ENCODE peak calls at places on chromosomes 4 and X, in four cellular contexts. A is adrenal gland; S is naive thymus-derived CD4-positive, alpha-beta T cell; R is left ventricle myocardium inferior. L is an unnamed sample.
A peak's percentile ranks its signal among the peaks of the same experiment; 100 is the strongest.

GRCh38 chr4:2362286-2363055 is 56.0 kb downstream of the ZFYVE28 start:
- DNase-seq in A (no peak), S (no peak), R (no peak), L (no peak)

GRCh38 chrX:13376857-13377441 is 57.1 kb upstream of the ATXN3L start:
- DNase-seq in S (no peak), R (no peak), A (no peak), L (peak; percentile 78)

GRCh38 chr4:36601864-36602263 is 320.4 kb downstream of the DTHD1 start:
- DNase-seq in S (no peak), R (no peak), A (no peak), L (no peak)

GRCh38 chr4:38004887-38005286 is 44.7 kb downstream of the PTTG2 start:
- DNase-seq in A (no peak), S (no peak), R (no peak), L (no peak)

GRCh38 chr4:88979292-88979691 is 77.7 kb downstream of the FAM13A start:
- DNase-seq in S (no peak), A (no peak), R (no peak), L (no peak)

GRCh38 chrX:106898462-106898861 is 4.7 kb downstream of the RIPPLY1 start:
- DNase-seq in A (no peak), R (no peak), S (peak; percentile 14), L (no peak)

GRCh38 chrX:71996826-71997225 is 86.2 kb downstream of the NHSL2 start:
- DNase-seq in A (peak; percentile 26), R (peak; percentile 44), S (no peak), L (no peak)

GRCh38 chrX:13923845-13924244 is 105.8 kb downstream of the GEMIN8 start:
- DNase-seq in R (no peak), S (no peak), A (no peak), L (no peak)

GRCh38 chr4:108001540-108001939 is 11.9 kb downstream of the HADH start:
- DNase-seq in A (no peak), R (no peak), S (no peak), L (no peak)

GRCh38 chr4:106569151-106570029 is 200.8 kb upstream of the GIMD1 start:
- DNase-seq in R (no peak), S (no peak), A (no peak), L (peak; percentile 4)

GRCh38 chr4:154485127-154485773 is 6.3 kb downstream of the DCHS2 start:
- DNase-seq in R (no peak), A (no peak), S (no peak), L (no peak)

DNA sequence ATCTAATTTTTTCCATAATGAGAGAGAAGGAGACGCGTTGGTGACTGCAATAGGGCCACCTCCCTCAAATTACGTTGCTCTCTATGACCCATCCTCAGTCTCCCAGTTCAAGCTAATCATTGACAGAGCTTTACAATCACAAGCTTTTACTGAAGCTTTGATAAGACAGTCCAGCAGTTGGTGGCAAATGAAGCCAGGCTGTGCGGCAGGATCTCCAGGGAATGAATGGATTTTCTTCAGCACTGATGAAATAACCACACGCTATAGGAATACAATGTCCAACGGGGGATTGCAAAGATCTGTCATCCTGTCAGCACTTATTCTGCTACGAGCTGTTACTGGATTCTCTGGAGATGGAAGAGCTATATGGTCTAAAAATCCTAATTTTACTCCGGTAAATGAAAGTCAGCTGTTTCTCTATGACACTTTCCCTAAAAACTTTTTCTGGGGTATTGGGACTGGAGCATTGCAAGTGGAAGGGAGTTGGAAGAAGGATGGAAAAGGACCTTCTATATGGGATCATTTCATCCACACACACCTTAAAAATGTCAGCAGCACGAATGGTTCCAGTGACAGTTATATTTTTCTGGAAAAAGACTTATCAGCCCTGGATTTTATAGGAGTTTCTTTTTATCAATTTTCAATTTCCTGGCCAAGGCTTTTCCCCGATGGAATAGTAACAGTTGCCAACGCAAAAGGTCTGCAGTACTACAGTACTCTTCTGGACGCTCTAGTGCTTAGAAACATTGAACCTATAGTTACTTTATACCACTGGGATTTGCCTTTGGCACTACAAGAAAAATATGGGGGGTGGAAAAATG is at the start of gene KLB:
- DNase-seq in A (no peak), R (no peak), S (no peak), L (no peak)
- H3K4me3 ChIP-seq in A (no peak within 1 kb of the TSS), R (no peak within 1 kb of the TSS), S (no peak within 1 kb of the TSS), L (no peak within 1 kb of the TSS)

DNA sequence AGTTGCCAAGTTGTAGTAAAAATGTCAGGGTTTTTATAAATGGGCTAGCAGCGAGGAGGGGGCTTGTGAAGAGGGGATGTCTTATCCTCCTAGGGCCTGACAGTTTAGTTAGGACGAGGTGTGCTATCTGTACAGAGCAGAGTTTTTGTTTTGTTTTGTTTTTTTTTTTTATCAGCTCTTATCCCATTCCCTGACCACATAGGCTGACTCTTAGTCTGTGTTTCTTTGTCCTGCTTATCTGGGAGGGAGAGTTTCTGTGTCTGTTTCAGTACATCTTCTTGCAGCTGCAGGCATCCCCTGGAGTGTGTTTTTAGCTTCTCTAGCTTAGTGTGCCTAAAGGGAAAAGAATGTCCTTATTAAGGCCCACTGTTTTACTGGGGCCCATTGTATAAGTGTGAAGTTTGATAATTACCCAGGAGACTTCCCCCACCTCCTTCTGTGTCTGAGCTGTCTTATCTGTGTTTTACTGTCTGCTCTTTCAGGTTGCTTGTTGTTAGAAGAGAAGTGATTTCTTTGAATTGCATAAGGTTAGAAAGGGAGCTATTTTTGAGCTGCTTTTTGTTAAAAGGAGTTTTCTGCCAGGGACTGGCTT is 32.0 kb downstream of the PAGE2 start:
- DNase-seq in S (no peak), A (no peak), R (no peak), L (no peak)
- H3K27me3 ChIP-seq in S (no peaks in the 10 kb centered on the region), A (peaks cover 33% of the 10 kb centered on the region), R (no peaks in the 10 kb centered on the region), L (no peaks in the 10 kb centered on the region)

GRCh38 chr4:625631-626031 is 258 bp downstream of the PDE6B start:
- DNase-seq in S (no peak), A (no peak), R (peak; percentile 12), L (no peak)

GRCh38 chr4:626201-627091 is 1.1 kb downstream of the PDE6B start:
- DNase-seq in S (no peak), A (no peak), R (peak; percentile 3), L (no peak)

GRCh38 chr4:623914-624626 is 1.3 kb upstream of the PDE6B start:
- DNase-seq in R (no peak), A (no peak), S (no peak), L (no peak)

GRCh38 chr4:622996-623913 is 2.1 kb upstream of the PDE6B start:
- DNase-seq in S (no peak), R (no peak), A (no peak), L (no peak)

DNA sequence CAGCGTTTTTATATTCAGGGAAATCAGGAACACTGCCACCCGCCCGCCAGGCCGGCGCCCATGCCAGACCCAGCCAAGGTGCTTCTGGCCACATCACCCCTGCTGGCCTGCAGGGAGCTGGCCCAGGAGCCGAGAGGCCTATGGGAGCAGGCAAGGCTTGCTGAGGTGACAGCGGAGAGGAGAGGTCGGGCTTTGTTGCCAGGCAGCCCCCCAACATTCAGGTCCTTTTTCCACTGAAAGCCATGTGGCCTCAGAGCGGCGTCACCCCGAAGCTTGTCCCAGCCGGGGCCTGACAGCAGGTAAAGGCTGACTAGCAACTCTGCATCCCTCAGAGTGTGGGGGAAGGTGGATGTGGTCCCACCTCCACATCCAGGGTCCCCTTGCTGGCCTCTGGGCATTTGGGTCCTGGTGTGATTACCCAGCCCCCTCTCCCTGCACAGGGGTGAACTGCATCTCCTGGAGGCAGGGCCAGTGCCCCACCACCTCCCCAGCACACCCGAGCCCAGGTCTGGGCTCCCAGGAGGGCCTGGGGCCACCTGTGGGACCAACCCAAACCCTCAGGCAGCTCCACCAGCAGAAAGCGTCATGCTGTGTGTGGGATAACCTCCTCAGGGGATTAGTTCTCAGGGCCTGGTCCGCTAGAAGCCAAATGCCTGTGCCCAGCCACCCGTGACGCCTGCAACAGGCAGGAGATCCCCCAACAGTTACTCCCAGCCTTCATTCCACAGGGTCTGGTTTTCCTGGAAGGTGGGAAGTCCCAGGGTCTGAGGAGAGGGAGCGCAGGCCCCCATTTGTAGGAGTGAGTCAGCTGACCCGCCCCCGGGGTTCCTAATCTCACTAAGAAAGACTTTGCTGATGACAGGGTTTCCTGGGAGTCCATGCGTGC is at the start of gene PDE6B:
- DNase-seq in A (no peak), R (no peak), S (no peak), L (no peak)
- H3K9me3 ChIP-seq in A (no peaks in the 10 kb centered on the region), R (no peaks in the 10 kb centered on the region), S (no peaks in the 10 kb centered on the region), L (no peaks in the 10 kb centered on the region)

DNA sequence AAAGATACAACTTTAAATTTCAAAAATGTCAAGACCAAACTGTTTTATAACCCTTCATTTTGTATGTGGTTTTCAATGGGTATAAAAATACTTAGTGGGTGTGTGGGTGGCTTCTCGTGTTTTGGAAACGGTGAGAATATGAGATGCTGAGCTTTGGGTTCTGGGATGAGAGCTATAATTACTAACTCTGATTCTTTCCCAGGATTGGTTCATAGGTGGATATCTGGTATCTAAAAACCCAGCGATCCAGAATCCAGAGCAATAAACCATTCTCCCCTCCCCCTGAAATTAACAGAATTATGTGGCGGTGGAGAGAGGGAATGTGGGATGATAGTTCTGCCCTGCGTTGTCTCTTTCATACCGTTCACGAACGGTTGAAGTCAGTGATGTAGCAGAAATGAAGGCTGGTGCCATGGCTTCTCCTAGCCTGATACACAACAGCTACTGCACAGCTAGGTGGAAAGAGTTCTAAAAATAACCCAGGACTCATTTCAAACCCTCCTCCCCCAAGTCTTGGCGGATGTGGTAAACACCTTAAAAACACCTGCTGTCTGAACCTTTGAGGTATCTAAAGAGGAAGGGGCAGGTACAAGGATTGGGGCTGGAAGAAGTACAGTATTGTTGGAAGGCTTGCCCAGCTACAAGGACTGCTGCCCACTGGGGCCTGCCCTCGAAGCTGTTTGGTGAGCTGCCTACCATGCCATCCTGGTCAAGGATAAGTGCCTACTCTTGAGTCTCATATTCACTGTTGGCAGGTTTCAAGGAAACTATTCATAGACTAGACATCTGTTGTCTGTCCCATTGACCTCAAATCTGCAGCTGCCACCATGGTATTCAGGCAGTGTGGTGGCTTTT is 44.5 kb downstream of the SEPTIN11 start:
- DNase-seq in A (no peak), R (no peak), S (peak; percentile 86), L (no peak)
- H3K4me3 ChIP-seq in A (no peak overlapping the region), R (no peak overlapping the region), S (peak overlapping the region; percentile 52), L (no peak overlapping the region)

GRCh38 chr4:8700576-8700975 is 108.0 kb downstream of the CPZ start:
- DNase-seq in S (no peak), A (no peak), R (no peak), L (no peak)
- H3K27me3 ChIP-seq in S (no peaks in the 10 kb centered on the region), A (no peaks in the 10 kb centered on the region), R (peaks cover 100% of the 10 kb centered on the region), L (no peaks in the 10 kb centered on the region)

DNA sequence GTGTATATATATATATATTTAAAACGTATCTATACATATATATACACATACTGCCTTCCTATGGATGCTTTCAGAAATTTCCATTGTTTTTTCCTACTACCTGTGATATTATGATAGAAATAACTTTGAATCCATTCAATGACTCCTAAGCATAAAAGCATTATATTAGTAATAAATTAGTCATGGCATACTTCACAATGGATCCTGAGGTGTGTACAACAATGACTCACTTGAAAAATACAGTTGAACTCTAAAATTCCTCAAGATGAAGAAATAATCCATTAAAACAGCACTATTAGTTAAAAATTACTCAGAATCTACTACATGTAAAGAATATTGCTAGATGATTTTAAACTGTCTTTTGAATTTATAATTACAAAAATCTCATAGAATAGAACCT is 201.1 kb downstream of the STPG2 start:
- DNase-seq in R (no peak), A (no peak), S (no peak), L (no peak)
- H3K9me3 ChIP-seq in R (peaks cover 57% of the 10 kb centered on the region), A (no peaks in the 10 kb centered on the region), S (no peaks in the 10 kb centered on the region), L (no peaks in the 10 kb centered on the region)